ENCODE peak calls at places on chromosomes 4 and X, in five cellular contexts. M is breast epithelium, A is fibroblast of the aortic adventitia, F is uterus, O is coronary artery. B is an unnamed sample.

GRCh38 chrX:30793075-30793766 is 95.8 kb downstream of the TAB3 start:
- DNase-seq in M (no peak), A (no peak), F (no peak), O (no peak), B (no peak)

GRCh38 chr4:85825937-85826678 is 351.2 kb downstream of the ARHGAP24 start:
- DNase-seq in M (no peak), A (peak), F (no peak), O (peak), B (no peak)

GRCh38 chr4:113548303-113548702 is 213.2 kb downstream of the CAMK2D start:
- DNase-seq in M (no peak), A (no peak), F (no peak), O (no peak), B (no peak)

GRCh38 chr4:102620697-102621497 is 119.7 kb downstream of the NFKB1 start:
- DNase-seq in M (no peak), A (peak), F (no peak), O (no peak), B (no peak)

GRCh38 chrX:153886915-153887314 is 942 bp upstream of the L1CAM start:
- DNase-seq in M (no peak), A (no peak), F (no peak), O (no peak), B (no peak)

GRCh38 chrX:31546130-31546529 is 474.3 kb upstream of the FTHL17 start:
- DNase-seq in M (no peak), A (peak), F (no peak), O (no peak), B (no peak)

GRCh38 chrX:153981771-153982533 is 9.4 kb downstream of the TMEM187 start:
- DNase-seq in M (no peak), A (no peak), F (peak), O (no peak), B (no peak)

GRCh38 chrX:288561-288991 is 7.4 kb downstream of the PLCXD1 start:
- DNase-seq in M (peak), A (no peak), F (no peak), O (no peak), B (no peak)

GRCh38 chr4:186904104-186904503 is 180.4 kb upstream of the FAT1 start:
- DNase-seq in M (no peak), A (peak), F (no peak), O (no peak), B (no peak)

GRCh38 chr4:29153642-29154041 is 1566.5 kb upstream of the PCDH7 start:
- DNase-seq in M (no peak), A (no peak), F (no peak), O (no peak), B (no peak)

GRCh38 chrX:137848291-137848905 is 282.5 kb downstream of the ZIC3 start:
- DNase-seq in M (no peak), A (no peak), F (no peak), O (no peak), B (no peak)

GRCh38 chr4:158805628-158806471 is 37.0 kb downstream of the FNIP2 start:
- DNase-seq in M (no peak), A (no peak), F (no peak), O (no peak), B (no peak)

GRCh38 chr4:168741281-168742173 is 244.7 kb downstream of the PALLD start:
- DNase-seq in M (no peak), A (no peak), F (no peak), O (no peak), B (no peak)

GRCh38 chrX:109475174-109475891 is 6.6 kb downstream of the GUCY2F start:
- DNase-seq in M (peak), A (peak), F (peak), O (no peak), B (no peak)

GRCh38 chr4:88630756-88631155 is 38.5 kb downstream of the HERC3 start:
- DNase-seq in M (no peak), A (peak), F (no peak), O (no peak), B (no peak)

GRCh38 chr4:176875441-176875930 is 82.8 kb upstream of the VEGFC start:
- DNase-seq in M (no peak), A (peak), F (no peak), O (no peak), B (no peak)

GRCh38 chrX:118847676-118848075 is 24.1 kb downstream of the ZCCHC12 start:
- DNase-seq in M (no peak), A (peak), F (no peak), O (no peak), B (no peak)

GRCh38 chrX:85084770-85085393 is 81.2 kb downstream of the APOOL start:
- DNase-seq in M (no peak), A (peak), F (no peak), O (no peak), B (no peak)

GRCh38 chrX:139077303-139078131 is 366.0 kb upstream of the FGF13 start:
- DNase-seq in M (no peak), A (peak), F (no peak), O (no peak), B (no peak)

GRCh38 chr4:113958766-113959540 is 20.5 kb downstream of the ARSJ start:
- DNase-seq in M (no peak), A (peak), F (no peak), O (no peak), B (no peak)

GRCh38 chrX:5068550-5068949 is 1160.1 kb downstream of the NLGN4X start:
- DNase-seq in M (no peak), A (no peak), F (no peak), O (no peak), B (no peak)

GRCh38 chrX:14872355-14872754 is 514 bp downstream of the FANCB start:
- DNase-seq in M (no peak), A (no peak), F (no peak), O (no peak), B (no peak)

GRCh38 chrX:102138064-102138463 is 4.2 kb downstream of the TCEAL6 start:
- DNase-seq in M (no peak), A (no peak), F (no peak), O (no peak), B (no peak)

GRCh38 chr4:183107891-183108459 is 8.9 kb downstream of the WWC2 start:
- DNase-seq in M (no peak), A (no peak), F (no peak), O (no peak), B (no peak)

GRCh38 chr4:58465031-58465430 is 1354.8 kb upstream of the IGFBP7 start:
- DNase-seq in M (no peak), A (no peak), F (no peak), O (no peak), B (no peak)

GRCh38 chrX:150693782-150694574 is 782 bp downstream of the MTMR1 start:
- DNase-seq in M (peak), A (peak), F (no peak), O (no peak), B (peak)

GRCh38 chrX:41761169-41761568 is 37.2 kb downstream of the GPR82 start:
- DNase-seq in M (no peak), A (no peak), F (no peak), O (no peak), B (no peak)

GRCh38 chrX:41758391-41758790 is 34.4 kb downstream of the GPR82 start:
- DNase-seq in M (no peak), A (no peak), F (no peak), O (no peak), B (no peak)

GRCh38 chrX:41761702-41762101 is 37.7 kb downstream of the GPR82 start:
- DNase-seq in M (no peak), A (no peak), F (no peak), O (no peak), B (no peak)

GRCh38 chrX:41759817-41760216 is 35.8 kb downstream of the GPR82 start:
- DNase-seq in M (no peak), A (peak), F (no peak), O (no peak), B (no peak)
- TF ChIP-seq CTCF in M (peak), A (peak), F (no peak), O (no peak), B (no peak)

DNA sequence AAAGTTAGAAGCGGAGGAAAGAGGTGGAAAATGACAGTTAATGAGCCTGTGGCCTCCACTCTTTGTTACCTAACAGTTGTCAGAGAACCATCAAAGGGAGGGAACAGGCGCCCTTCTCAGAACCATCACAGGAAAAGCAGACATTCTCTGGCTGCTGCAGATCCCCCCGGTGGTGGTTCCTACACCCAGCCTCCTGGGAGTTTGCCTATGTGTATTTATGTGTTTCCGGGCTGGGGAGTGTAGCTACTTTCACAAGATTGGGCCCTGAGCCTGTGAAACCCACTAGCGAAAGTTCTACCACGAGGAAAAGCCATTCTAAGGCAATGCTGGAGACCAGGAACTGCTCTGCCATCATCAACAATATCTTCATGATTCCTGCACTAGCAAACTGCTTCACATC is 52.7 kb upstream of the BCOR start:
- DNase-seq in M (no peak), A (no peak), F (no peak), O (no peak), B (no peak)
- TF ChIP-seq CTCF in M (no peak), A (peak), F (no peak), O (no peak), B (no peak)

DNA sequence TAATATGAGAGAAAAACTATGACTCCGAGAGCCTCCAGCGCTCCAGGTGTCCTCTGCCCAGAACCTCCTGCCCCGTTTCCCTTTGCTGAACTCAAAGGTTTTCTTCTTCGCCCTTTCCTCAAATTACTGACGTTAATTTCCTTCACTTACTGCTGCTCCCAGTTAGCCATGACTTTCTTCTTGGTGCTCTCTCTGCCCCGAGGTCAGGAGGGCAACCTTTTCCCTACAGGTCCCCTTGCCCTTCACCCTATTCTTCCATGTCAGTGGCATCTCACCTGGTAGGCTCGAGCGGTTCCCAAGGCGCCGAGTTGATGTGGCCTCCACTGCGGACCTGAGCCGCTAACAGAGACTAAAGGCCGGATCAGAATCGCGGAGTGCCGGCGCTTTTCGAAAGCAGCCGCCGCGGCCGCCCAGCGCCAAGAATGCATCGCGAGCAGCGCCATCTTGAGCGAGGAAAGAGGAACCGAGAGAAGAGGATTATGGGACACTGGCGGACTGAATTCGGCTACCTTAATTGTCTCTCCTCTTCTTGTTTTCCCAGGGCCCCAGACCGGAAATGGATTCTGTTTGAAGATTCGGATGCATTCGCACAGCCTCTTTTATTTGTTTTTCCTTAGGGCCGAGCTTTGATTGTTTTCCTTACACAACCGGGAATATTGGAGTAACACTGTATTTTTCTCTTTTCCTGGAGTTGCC is at the start of gene ABCB7:
- DNase-seq in M (no peak), A (peak), F (peak), O (no peak), B (peak)
- TF ChIP-seq CTCF in M (no peak), A (peak), F (peak), O (no peak), B (no peak)

DNA sequence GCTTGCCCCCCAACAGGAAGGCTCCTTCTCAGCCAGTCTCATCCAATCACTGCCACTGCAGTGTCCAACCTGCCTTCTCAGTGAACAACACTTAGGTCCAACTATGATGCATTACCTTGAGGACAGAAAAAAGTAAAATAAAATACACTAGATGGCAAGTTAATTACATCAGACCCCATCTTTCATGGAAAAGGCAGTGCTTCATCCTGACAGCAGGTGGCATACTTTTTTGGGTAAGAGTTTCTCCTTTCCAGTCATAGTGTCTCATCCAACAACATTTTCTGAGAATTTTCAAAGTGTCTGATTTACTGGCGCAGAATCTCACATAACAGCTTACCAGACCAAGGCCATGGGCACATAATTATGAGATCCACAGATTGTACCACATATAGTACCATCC is 1742.8 kb downstream of the PCDH7 start:
- DNase-seq in M (no peak), A (peak), F (no peak), O (no peak), B (no peak)
- TF ChIP-seq CTCF in M (no peak), A (peak), F (no peak), O (no peak), B (no peak)

GRCh38 chrX:10574663-10575062 is 45.7 kb downstream of the MID1 start:
- DNase-seq in M (no peak), A (peak), F (no peak), O (no peak), B (no peak)
- TF ChIP-seq CTCF in M (no peak), A (no peak), F (no peak), O (no peak), B (no peak)

B was measured in activated B cell treated with CpG ODN at 0.5 μM for 24 hours.